ENCODE peak calls at places on chromosome 21, in eight cellular contexts. G is stimulated activated CD4-positive, alpha-beta T cell treated with anti-CD3 and anti-CD28 coated beads, Interleukin-15, amount 100 ng/mL, for 48 hours; Q is fibroblast of gingiva; C is HS-27A; M is activated naive CD8-positive, alpha-beta T cell treated with anti-CD3 and anti-CD28 coated beads for 36 hours; J is NCI-H1436; Z is SJSA1; T is mesendoderm. A is an unnamed sample.

GRCh38 chr21:32726742-32727477 is 903 bp downstream of the SYNJ1 start:
- DNase-seq in T (peak; percentile 38), Q (peak; percentile 6), J (no peak), G (no peak), Z (peak; percentile 50), C (peak; percentile 14), M (peak; percentile 1), A (peak; percentile 43)

GRCh38 chr21:45876381-45877159 is 105.0 kb upstream of the COL6A1 start:
- DNase-seq in T (peak; percentile 41), G (no peak), Z (no peak), M (no peak), Q (no peak), C (no peak), J (no peak), A (no peak)

GRCh38 chr21:46354518-46354917 is 30.6 kb downstream of the PCNT start:
- DNase-seq in T (no peak), J (no peak), Q (no peak), G (no peak), C (no peak), M (no peak), Z (no peak), A (no peak)

GRCh38 chr21:19109694-19110093 is 706.1 kb upstream of the TMPRSS15 start:
- DNase-seq in T (no peak), Q (no peak), Z (no peak), J (no peak), C (no peak), G (no peak), M (no peak), A (no peak)

GRCh38 chr21:42737969-42738590 is 84.7 kb downstream of the PDE9A start:
- DNase-seq in Q (no peak), T (no peak), G (no peak), Z (no peak), J (no peak), C (no peak), M (peak; percentile 18), A (peak; percentile 12)

GRCh38 chr21:42598159-42598735 is 55.2 kb upstream of the PDE9A start:
- DNase-seq in M (no peak), T (no peak), Q (no peak), G (no peak), J (no peak), Z (no peak), C (no peak), A (no peak)

GRCh38 chr21:31913191-31913608 is 40.4 kb downstream of the HUNK start:
- DNase-seq in C (no peak), T (peak; percentile 46), Q (no peak), Z (no peak), G (no peak), M (no peak), J (no peak), A (no peak)

GRCh38 chr21:39316729-39317128 is 3.3 kb upstream of the BRWD1 start:
- DNase-seq in G (no peak), M (no peak), J (no peak), Z (no peak), Q (no peak), C (no peak), T (no peak), A (no peak)

GRCh38 chr21:42346441-42346840 is 4.4 kb downstream of the TFF2 start:
- DNase-seq in G (no peak), T (no peak), C (no peak), Z (peak; percentile 8), Q (no peak), J (no peak), M (no peak), A (no peak)

GRCh38 chr21:21436012-21436545 is 437.9 kb downstream of the NCAM2 start:
- DNase-seq in Z (no peak), M (no peak), T (no peak), J (no peak), C (no peak), Q (peak; percentile 70), G (no peak), A (peak; percentile 79)

GRCh38 chr21:14074177-14074576 is 136.6 kb downstream of the LIPI start:
- DNase-seq in J (no peak), Q (no peak), M (no peak), C (no peak), T (no peak), G (no peak), Z (no peak), A (no peak)

GRCh38 chr21:33238565-33239255 is 9.0 kb downstream of the IFNAR2 start:
- DNase-seq in G (no peak), M (no peak), J (no peak), T (no peak), C (no peak), Q (no peak), Z (no peak), A (no peak)

GRCh38 chr21:36316872-36317484 is 3.0 kb upstream of the MORC3 start:
- DNase-seq in Z (no peak), Q (no peak), M (no peak), C (no peak), G (no peak), J (no peak), T (no peak), A (no peak)

GRCh38 chr21:41743321-41744027 is 23.4 kb downstream of the RIPK4 start:
- DNase-seq in T (no peak), G (no peak), M (no peak), Q (no peak), J (no peak), Z (no peak), C (no peak), A (no peak)

GRCh38 chr21:26844258-26845065 is 747 bp downstream of the ADAMTS1 start:
- DNase-seq in G (no peak), Q (peak; percentile 37), T (peak; percentile 48), M (peak; percentile 10), J (no peak), Z (peak; percentile 56), C (no peak), A (peak; percentile 54)

GRCh38 chr21:16535100-16535418 is 805.3 kb downstream of the USP25 start:
- DNase-seq in Z (peak; percentile 59), T (no peak), J (peak; percentile 15), G (no peak), M (no peak), Q (peak; percentile 91), C (no peak), A (peak; percentile 93)

GRCh38 chr21:32578107-32578691 is 7.1 kb downstream of the TCP10L start:
- DNase-seq in Q (no peak), T (peak; percentile 41), Z (no peak), J (no peak), C (no peak), M (peak; percentile 33), G (no peak), A (peak; percentile 25)

GRCh38 chr21:40254540-40255455 is 387.6 kb downstream of the PCP4 start:
- DNase-seq in Q (no peak), M (no peak), J (no peak), T (no peak), C (no peak), Z (no peak), G (no peak), A (no peak)

GRCh38 chr21:35940074-35940927 is 120.0 kb downstream of the SETD4 start:
- DNase-seq in C (no peak), M (peak; percentile 3), Z (peak; percentile 52), J (peak; percentile 46), G (no peak), T (peak; percentile 64), Q (peak; percentile 77), A (peak; percentile 86)

GRCh38 chr21:29208666-29209059 is 78.2 kb downstream of the MAP3K7CL start:
- DNase-seq in T (no peak), Z (no peak), Q (peak; percentile 88), M (no peak), J (no peak), G (no peak), C (peak; percentile 79), A (peak; percentile 96)

GRCh38 chr21:26684866-26685265 is 111.8 kb upstream of the CYYR1 start:
- DNase-seq in M (no peak), Q (no peak), T (no peak), C (no peak), G (no peak), Z (no peak), J (no peak), A (no peak)

GRCh38 chr21:34736116-34736870 is 67.5 kb downstream of the CLIC6 start:
- DNase-seq in G (no peak), J (no peak), C (no peak), Q (peak; percentile 41), Z (no peak), M (no peak), T (no peak), A (no peak)

GRCh38 chr21:24045775-24046215 is 1561.5 kb downstream of the MRPL39 start:
- DNase-seq in Q (peak; percentile 75), M (peak; percentile 3), G (no peak), T (peak; percentile 42), J (no peak), C (peak; percentile 31), Z (no peak), A (peak; percentile 98)

GRCh38 chr21:18468775-18469174 is 65.2 kb upstream of the TMPRSS15 start:
- DNase-seq in T (no peak), J (no peak), Z (no peak), Q (no peak), G (no peak), C (no peak), M (no peak), A (no peak)

GRCh38 chr21:31426235-31426797 is 82.3 kb upstream of the TIAM1 start:
- DNase-seq in M (peak; percentile 11), T (no peak), C (no peak), Q (no peak), J (no peak), Z (no peak), G (no peak), A (no peak)

GRCh38 chr21:42472521-42472920 is 23.5 kb downstream of the RSPH1 start:
- DNase-seq in T (no peak), Z (peak; percentile 13), G (no peak), J (no peak), C (no peak), Q (no peak), M (no peak), A (no peak)

GRCh38 chr21:25568230-25568629 is 39.1 kb downstream of the MRPL39 start:
- DNase-seq in T (peak; percentile 11), J (no peak), Q (peak; percentile 23), M (no peak), Z (no peak), C (no peak), G (no peak), A (peak; percentile 76)

GRCh38 chr21:31203371-31204054 is 140.5 kb downstream of the TIAM1 start:
- DNase-seq in G (no peak), Q (peak; percentile 12), T (no peak), J (no peak), C (peak; percentile 12), M (no peak), Z (no peak), A (peak; percentile 56)

GRCh38 chr21:23281917-23282316 is 2283.7 kb downstream of the NCAM2 start:
- DNase-seq in T (no peak), J (no peak), Q (no peak), Z (no peak), M (no peak), C (no peak), G (no peak), A (no peak)

A was measured in cardiac fibroblast.